ENCODE peak calls at places on chromosomes 1 and 21, in eight cellular contexts. V, Y, G, Q, N, B, O and F are unnamed samples. For H3K27me3, the result is how much of the 10 kb centered on the place peaks cover.

GRCh38 chr1:54118704-54119103 is 34.1 kb downstream of the CDCP2 start:
- DNase-seq in G (no peak), Y (peak), V (no peak), N (no peak), Q (no peak), B (no peak), O (no peak), F (peak)

GRCh38 chr1:38044224-38045215 is 2.1 kb downstream of the POU3F1 start:
- DNase-seq in B (no peak), G (peak), N (no peak), Q (no peak), V (no peak), O (no peak), Y (no peak), F (peak)

GRCh38 chr1:219177363-219177762 is 3.7 kb downstream of the LYPLAL1 start:
- DNase-seq in Y (peak), B (no peak), N (no peak), Q (no peak), O (no peak), G (no peak), V (no peak), F (no peak)

GRCh38 chr1:234502785-234503184 is 23.8 kb upstream of the TARBP1 start:
- DNase-seq in Q (no peak), N (no peak), B (no peak), O (no peak), V (no peak), Y (no peak), G (no peak), F (no peak)

GRCh38 chr1:113543110-113543509 is 152.8 kb downstream of the MAGI3 start:
- DNase-seq in V (no peak), O (no peak), B (no peak), N (no peak), G (no peak), Y (no peak), Q (no peak), F (no peak)

GRCh38 chr1:116990612-116991151 is 10.9 kb upstream of the CD101 start:
- DNase-seq in V (no peak), Y (no peak), Q (no peak), B (no peak), N (no peak), G (no peak), O (no peak), F (peak)

GRCh38 chr1:9542425-9542824 is 3.2 kb downstream of the SLC25A33 start:
- DNase-seq in O (no peak), N (no peak), Y (peak), B (peak), Q (no peak), V (no peak), G (no peak), F (peak)

GRCh38 chr21:45543371-45543709 is 1.1 kb upstream of the SLC19A1 start:
- DNase-seq in Q (no peak), Y (no peak), O (peak), B (no peak), G (no peak), V (no peak), N (no peak), F (no peak)

GRCh38 chr1:15722836-15723542 is 13.1 kb upstream of the SLC25A34 start:
- DNase-seq in O (no peak), Q (no peak), V (no peak), Y (no peak), B (no peak), G (no peak), N (no peak), F (no peak)

GRCh38 chr1:159854101-159854692 is 8.3 kb downstream of the VSIG8 start:
- DNase-seq in G (peak), N (peak), Q (no peak), O (peak), B (peak), Y (peak), V (no peak), F (peak)

GRCh38 chr1:42737257-42737656 is 2.8 kb downstream of the CLDN19 start:
- DNase-seq in G (no peak), Q (peak), Y (peak), B (no peak), N (no peak), O (no peak), V (no peak), F (no peak)

GRCh38 chr1:71770121-71770520 is 512.2 kb downstream of the NEGR1 start:
- DNase-seq in Q (peak), B (no peak), O (no peak), N (no peak), Y (no peak), V (no peak), G (no peak), F (peak)

GRCh38 chr21:32940079-32941014 is 85.4 kb upstream of the OLIG2 start:
- DNase-seq in N (peak), Q (peak), G (peak), B (peak), V (peak), O (peak), Y (peak), F (peak)

GRCh38 chr1:203276408-203276807 is 28.9 kb upstream of the BTG2 start:
- DNase-seq in B (no peak), G (no peak), V (no peak), O (no peak), Q (no peak), Y (no peak), N (no peak), F (no peak)

GRCh38 chr1:77802026-77802425 is 22.6 kb downstream of the MIGA1 start:
- DNase-seq in B (no peak), Q (no peak), N (no peak), G (no peak), V (no peak), O (no peak), Y (no peak), F (no peak)

GRCh38 chr21:8988696-8989095 is 1532.7 kb upstream of the TPTE start:
- DNase-seq in O (no peak), N (no peak), V (no peak), G (peak), Y (no peak), B (no peak), Q (no peak), F (no peak)

GRCh38 chr1:218339267-218339831 is 5.8 kb upstream of the TGFB2 start:
- DNase-seq in N (peak), G (peak), Q (peak), V (no peak), O (no peak), Y (peak), B (peak), F (peak)

GRCh38 chr1:229642376-229642775 is 16.3 kb downstream of the URB2 start:
- DNase-seq in Q (no peak), V (no peak), N (no peak), Y (no peak), G (no peak), O (no peak), B (no peak), F (no peak)

GRCh38 chr1:212457740-212458338 is 25.1 kb downstream of the NENF start:
- DNase-seq in N (peak), O (peak), Q (peak), Y (peak), G (peak), B (peak), V (peak), F (peak)

DNA sequence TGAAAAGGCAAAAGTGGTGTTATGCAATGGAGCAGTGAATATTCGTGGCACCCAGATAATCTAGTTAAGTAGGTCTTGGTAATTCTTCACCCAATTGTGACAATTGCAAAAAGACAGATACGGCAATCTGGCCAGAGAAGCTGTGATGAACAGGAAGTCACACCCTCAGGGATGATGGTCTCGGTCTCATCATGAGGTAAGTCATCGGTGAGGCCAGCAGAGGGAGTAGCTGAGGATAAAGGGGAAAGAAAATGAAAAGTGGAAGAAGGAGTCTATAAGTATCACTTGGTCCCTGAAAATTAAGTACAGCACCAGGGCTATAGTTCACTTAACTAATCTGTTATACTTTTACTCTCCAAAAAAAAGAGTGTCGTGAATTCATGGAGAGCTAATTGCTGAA is 258.8 kb upstream of the NCAM2 start:
- DNase-seq in Q (peak), Y (peak), V (no peak), O (peak), B (no peak), G (peak), N (peak), F (no peak)
- TF ChIP-seq EZH2phosphoT487 in Q (no peak), Y (no peak), V (no peak), O (no peak), B (no peak), G (no peak), N (no peak), F (no peak)

DNA sequence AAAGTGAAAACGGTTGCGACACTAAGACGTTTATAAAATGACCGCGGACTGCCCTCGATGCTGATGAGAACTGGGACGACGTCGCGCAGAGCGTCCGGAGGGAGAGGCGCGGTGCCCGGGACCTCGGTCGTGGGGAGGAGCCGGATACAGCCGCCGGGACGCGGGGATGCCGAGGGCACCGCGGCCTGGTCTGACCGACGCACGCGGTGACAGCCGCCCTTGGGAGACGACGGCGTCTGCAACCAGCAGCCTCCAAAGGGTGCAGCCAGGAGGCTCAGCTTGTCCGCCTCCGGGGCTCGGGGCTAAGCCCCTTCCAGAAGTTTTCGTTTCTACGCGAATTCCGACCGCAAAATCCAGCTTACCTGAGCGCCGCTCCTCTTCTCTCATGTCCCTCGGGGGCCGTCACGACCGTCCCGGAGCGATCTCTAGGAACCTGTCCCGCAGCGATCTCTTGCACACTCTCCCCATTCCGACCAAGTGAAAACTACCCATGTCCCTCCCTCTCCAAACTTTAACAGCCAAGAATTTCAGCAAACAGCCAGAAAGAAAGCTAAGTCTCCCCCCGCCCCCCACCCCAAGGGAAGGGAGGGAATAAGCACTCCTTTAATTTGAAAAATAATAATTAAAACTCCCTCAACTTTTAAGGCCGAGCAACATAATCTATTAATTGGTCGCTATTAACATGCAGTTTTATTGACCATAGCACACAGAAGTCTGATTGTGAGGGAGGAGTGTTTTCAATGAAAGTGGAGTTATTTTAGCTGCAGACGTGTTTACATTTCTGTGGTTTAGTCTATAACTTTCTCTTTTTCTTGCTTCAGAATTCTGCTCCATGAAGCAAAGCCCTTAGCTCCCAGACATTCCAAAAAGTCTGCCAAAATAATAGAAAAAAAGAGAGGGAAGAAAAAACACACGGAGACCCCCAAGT is 144.2 kb upstream of the ETS2 start:
- DNase-seq in Y (no peak), V (no peak), B (peak), G (peak), O (peak), N (peak), Q (no peak), F (peak)
- H3K27me3 ChIP-seq in Y (half or more), V (under half), B (half or more), G (under half), O (half or more), N (half or more), Q (under half), F (half or more)

GRCh38 chr1:206591236-206591635 is 21.0 kb downstream of the EIF2D start:
- DNase-seq in N (no peak), V (no peak), Y (no peak), Q (no peak), B (no peak), O (no peak), G (no peak), F (no peak)

GRCh38 chr1:206590025-206590834 is 22.0 kb downstream of the EIF2D start:
- DNase-seq in G (peak), Y (peak), V (peak), N (peak), O (no peak), Q (no peak), B (no peak), F (peak)

GRCh38 chr1:206587904-206588303 is 24.4 kb downstream of the EIF2D start:
- DNase-seq in V (no peak), O (no peak), Q (no peak), Y (no peak), G (peak), B (no peak), N (peak), F (no peak)

GRCh38 chr1:206588492-206588891 is 23.8 kb downstream of the EIF2D start:
- DNase-seq in G (no peak), Q (no peak), Y (no peak), O (no peak), B (no peak), V (no peak), N (no peak), F (no peak)

GRCh38 chr1:206589206-206589605 is 23.1 kb downstream of the EIF2D start:
- DNase-seq in Y (peak), Q (no peak), V (no peak), O (no peak), B (peak), N (no peak), G (no peak), F (peak)
- TF ChIP-seq EZH2phosphoT487 in Y (no peak), Q (no peak), V (no peak), O (no peak), B (no peak), N (no peak), G (no peak), F (no peak)

GRCh38 chr1:7705048-7705907 is 65.8 kb upstream of the VAMP3 start:
- DNase-seq in B (peak), O (peak), N (peak), Q (no peak), V (no peak), G (peak), Y (no peak), F (peak)

GRCh38 chr1:7705908-7706216 is 65.2 kb upstream of the VAMP3 start:
- DNase-seq in O (no peak), N (no peak), Y (peak), B (no peak), G (no peak), Q (no peak), V (no peak), F (no peak)

GRCh38 chr1:7702365-7702764 is 68.7 kb upstream of the VAMP3 start:
- DNase-seq in V (no peak), N (peak), O (no peak), Y (no peak), B (no peak), Q (no peak), G (peak), F (peak)

GRCh38 chr1:7704214-7705047 is 66.7 kb upstream of the VAMP3 start:
- DNase-seq in N (peak), G (peak), Q (no peak), Y (peak), B (peak), V (peak), O (peak), F (peak)

GRCh38 chr1:7703321-7704213 is 67.5 kb upstream of the VAMP3 start:
- DNase-seq in N (peak), B (peak), V (no peak), G (peak), O (peak), Q (no peak), Y (no peak), F (no peak)
- H3K27me3 ChIP-seq in N (half or more), B (under half), V (under half), G (under half), O (under half), Q (half or more), Y (half or more), F (half or more)

DNA sequence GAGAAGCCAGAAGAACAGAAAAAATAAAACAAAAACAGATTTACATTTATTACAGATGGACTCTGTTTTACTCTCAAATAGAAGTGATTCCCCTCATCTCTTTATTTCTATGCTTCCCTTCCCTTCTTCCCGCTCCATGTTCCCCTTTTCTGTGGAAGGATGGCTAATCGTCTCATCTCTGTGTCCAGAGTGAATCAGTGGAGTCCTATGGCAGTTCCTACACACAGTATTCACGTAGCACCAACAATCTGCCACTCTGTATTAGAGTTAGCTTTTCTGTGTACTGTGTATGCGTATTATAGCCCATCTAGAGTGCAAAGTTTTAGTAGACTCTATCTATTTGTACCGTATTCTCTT is 6.8 kb upstream of the ERO1B start:
- DNase-seq in N (no peak), Y (no peak), B (no peak), V (no peak), Q (no peak), G (no peak), O (no peak), F (no peak)
- TF ChIP-seq EZH2phosphoT487 in N (no peak), Y (no peak), B (no peak), V (no peak), Q (no peak), G (no peak), O (no peak), F (no peak)

GRCh38 chr1:966135-966602 is at the start of gene PLEKHN1:
- DNase-seq in B (peak), Y (peak), G (peak), O (no peak), N (no peak), V (no peak), Q (peak), F (peak)
- H3K27me3 ChIP-seq in B (under half), Y (under half), G (under half), O (under half), N (half or more), V (under half), Q (under half), F (under half)

DNA sequence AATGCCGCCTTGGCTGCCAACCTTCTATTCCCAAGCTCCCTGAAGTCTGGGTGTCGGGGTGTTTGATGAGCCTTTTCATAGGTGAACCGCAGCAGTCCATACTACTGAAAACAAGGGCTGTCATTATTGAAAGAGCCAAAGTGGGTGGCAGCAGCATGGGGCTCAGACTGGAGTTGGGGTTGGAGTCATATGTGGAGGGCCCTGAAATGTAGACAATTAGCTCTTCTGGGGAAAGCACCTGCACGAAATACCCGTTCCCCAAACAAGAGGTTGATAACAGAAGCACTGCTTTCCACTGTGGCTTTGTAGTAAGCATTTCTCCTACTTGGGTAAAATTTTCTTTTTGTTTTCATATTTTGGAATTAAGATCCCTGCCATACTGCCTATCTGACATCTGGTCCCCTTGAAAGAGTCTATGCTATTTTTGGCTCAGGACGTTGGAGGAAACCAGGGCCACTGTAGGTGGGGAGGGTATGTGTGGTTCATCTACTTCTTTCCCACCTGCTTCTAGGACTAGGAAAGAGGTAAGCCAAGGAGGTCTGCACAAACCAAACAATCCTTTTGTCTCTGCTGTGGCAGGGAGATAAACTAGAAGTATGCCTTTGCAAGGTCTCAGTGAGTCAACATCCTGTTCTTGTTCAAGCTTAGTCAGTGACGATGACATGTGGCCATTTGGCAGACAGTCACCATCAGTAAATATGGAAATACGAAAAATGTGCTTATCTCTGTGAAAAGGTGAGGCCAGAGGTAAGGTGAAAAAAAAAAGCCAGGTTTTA is 197.0 kb upstream of the UBE2U start:
- DNase-seq in Y (peak), G (no peak), V (peak), B (peak), N (no peak), Q (no peak), O (no peak), F (peak)
- TF ChIP-seq EZH2phosphoT487 in Y (no peak), G (no peak), V (no peak), B (no peak), N (no peak), Q (no peak), O (no peak), F (no peak)

GRCh38 chr1:46489638-46490602 is at the start of gene DMBX1:
- DNase-seq in B (peak), O (peak), Q (peak), N (peak), V (peak), Y (peak), G (peak), F (peak)
- H3K27me3 ChIP-seq in B (half or more), O (half or more), Q (half or more), N (half or more), V (under half), Y (under half), G (half or more), F (half or more)

GRCh38 chr1:12369258-12369657 is 139.4 kb downstream of the VPS13D start:
- DNase-seq in V (no peak), N (no peak), Q (no peak), G (no peak), B (no peak), O (no peak), Y (peak), F (no peak)
- TF ChIP-seq EZH2phosphoT487 in V (no peak), N (no peak), Q (no peak), G (no peak), B (no peak), O (no peak), Y (no peak), F (no peak)

GRCh38 chr1:179767177-179767581 is 24.1 kb downstream of the FAM163A start:
- DNase-seq in Y (no peak), B (no peak), Q (no peak), N (peak), G (no peak), V (no peak), O (peak), F (no peak)
- H3K27me3 ChIP-seq in Y (under half), B (under half), Q (under half), N (under half), G (under half), V (under half), O (under half), F (under half)